ENCODE peak calls at places on chromosomes 11 and 22, in six cellular contexts. E is body of pancreas, W is iPS DF 6.9, T is neuronal stem cell, V is fibroblast of lung, M is choroid plexus epithelial cell. P is an unnamed sample.

GRCh38 chr11:8867035-8867434 is 44.0 kb upstream of the AKIP1 start:
- DNase-seq in E (no peak), W (no peak), T (no peak), V (peak; percentile 47), M (peak; percentile 33), P (no peak)

GRCh38 chr11:8060801-8061554 is 20.0 kb upstream of the TUB start:
- DNase-seq in E (no peak), W (no peak), T (no peak), V (peak; percentile 89), M (peak; percentile 65), P (peak; percentile 43)

GRCh38 chr11:6269994-6270393 is 10.4 kb downstream of the CCKBR start:
- DNase-seq in E (no peak), W (no peak), T (no peak), V (no peak), M (no peak), P (no peak)

GRCh38 chr22:22894740-22895731 is 7.4 kb downstream of the IGLL5 start:
- DNase-seq in E (no peak), W (no peak), T (no peak), V (no peak), M (no peak), P (no peak)

GRCh38 chr11:59273008-59273841 is 60.5 kb upstream of the MPEG1 start:
- DNase-seq in E (no peak), W (no peak), T (no peak), V (no peak), M (no peak), P (no peak)

GRCh38 chr11:89436071-89436470 is 55.1 kb downstream of the NOX4 start:
- DNase-seq in E (no peak), W (no peak), T (no peak), V (peak; percentile 53), M (peak; percentile 91), P (peak; percentile 23)

GRCh38 chr11:110948112-110948511 is 235.9 kb upstream of the ARHGAP20 start:
- DNase-seq in E (no peak), W (no peak), T (no peak), V (peak; percentile 31), M (peak; percentile 98), P (peak; percentile 46)

GRCh38 chr11:105589346-105589745 is 20.5 kb upstream of the GRIA4 start:
- DNase-seq in E (no peak), W (no peak), T (no peak), V (peak; percentile 56), M (peak; percentile 34), P (peak; percentile 64)

GRCh38 chr11:78318733-78319132 is 98.9 kb downstream of the GAB2 start:
- DNase-seq in E (no peak), W (no peak), T (peak; percentile 20), V (no peak), M (no peak), P (no peak)

GRCh38 chr22:43449205-43449830 is 37.5 kb downstream of the MPPED1 start:
- DNase-seq in E (no peak), W (no peak), T (no peak), V (no peak), M (no peak), P (no peak)

GRCh38 chr22:49205401-49205800 is 622.3 kb downstream of the BRD1 start:
- DNase-seq in E (no peak), W (no peak), T (no peak), V (no peak), M (no peak), P (no peak)

GRCh38 chr11:57316017-57316416 is 8.7 kb downstream of the TNKS1BP1 start:
- DNase-seq in E (no peak), W (no peak), T (no peak), V (no peak), M (no peak), P (no peak)

GRCh38 chr11:35270342-35270741 is 131.4 kb downstream of the CD44 start:
- DNase-seq in E (no peak), W (no peak), T (no peak), V (no peak), M (no peak), P (no peak)

GRCh38 chr11:19957301-19957985 is 202.8 kb downstream of the DBX1 start:
- DNase-seq in E (no peak), W (no peak), T (no peak), V (peak; percentile 48), M (no peak), P (no peak)

GRCh38 chr11:91700854-91701253 is 523.8 kb upstream of the FAT3 start:
- DNase-seq in E (no peak), W (no peak), T (no peak), V (no peak), M (no peak), P (no peak)

GRCh38 chr11:85809881-85810280 is 1.1 kb downstream of the SYTL2 start:
- DNase-seq in E (no peak), W (no peak), T (no peak), V (no peak), M (no peak), P (no peak)

GRCh38 chr11:133955945-133956421 is 785 bp downstream of the IGSF9B start:
- DNase-seq in E (no peak), W (no peak), T (no peak), V (no peak), M (no peak), P (no peak)

GRCh38 chr22:23387827-23388491 is 192.1 kb downstream of the IGLL1 start:
- DNase-seq in E (no peak), W (no peak), T (no peak), V (no peak), M (no peak), P (no peak)

GRCh38 chr11:66723693-66724092 is 5.3 kb downstream of the SPTBN2 start:
- DNase-seq in E (no peak), W (no peak), T (no peak), V (no peak), M (no peak), P (no peak)

GRCh38 chr11:2554338-2555240 is 109.8 kb downstream of the KCNQ1 start:
- DNase-seq in E (no peak), W (no peak), T (no peak), V (no peak), M (peak; percentile 17), P (no peak)

GRCh38 chr22:41933411-41934177 is 7.0 kb upstream of the TNFRSF13C start:
- DNase-seq in E (no peak), W (no peak), T (no peak), V (no peak), M (no peak), P (no peak)

GRCh38 chr11:37657645-37658044 is 1059.6 kb upstream of the RAG2 start:
- DNase-seq in E (no peak), W (no peak), T (no peak), V (peak; percentile 47), M (peak; percentile 64), P (peak; percentile 55)

GRCh38 chr11:118882489-118882888 is 1.2 kb upstream of the CXCR5 start:
- DNase-seq in E (no peak), W (no peak), T (no peak), V (no peak), M (no peak), P (no peak)

GRCh38 chr11:86134580-86135318 is 65.9 kb upstream of the PICALM start:
- DNase-seq in E (no peak), W (no peak), T (no peak), V (no peak), M (no peak), P (no peak)

GRCh38 chr11:115161876-115162275 is 342.3 kb downstream of the CADM1 start:
- DNase-seq in E (no peak), W (no peak), T (no peak), V (no peak), M (no peak), P (no peak)

GRCh38 chr22:31055322-31056159 is 25.6 kb upstream of the SMTN start:
- DNase-seq in E (peak; percentile 91), W (no peak), T (peak; percentile 26), V (peak; percentile 98), M (peak; percentile 99), P (peak; percentile 97)

GRCh38 chr22:38276161-38276560 is 3.4 kb upstream of the TMEM184B start:
- DNase-seq in E (no peak), W (no peak), T (no peak), V (no peak), M (no peak), P (no peak)

GRCh38 chr22:35452351-35452781 is 52.4 kb downstream of the MCM5 start:
- DNase-seq in E (peak; percentile 44), W (no peak), T (no peak), V (no peak), M (no peak), P (no peak)

GRCh38 chr22:43424865-43425630 is 13.2 kb downstream of the MPPED1 start:
- DNase-seq in E (no peak), W (no peak), T (no peak), V (no peak), M (no peak), P (no peak)

GRCh38 chr22:27213766-27214581 is 556.6 kb downstream of the MIAT start:
- DNase-seq in E (peak; percentile 37), W (no peak), T (no peak), V (peak; percentile 68), M (peak; percentile 93), P (peak; percentile 90)

GRCh38 chr22:24977370-24978230 is 25.1 kb downstream of the KIAA1671 start:
- DNase-seq in E (peak; percentile 45), W (no peak), T (no peak), V (no peak), M (peak; percentile 28), P (peak; percentile 53)

DNA sequence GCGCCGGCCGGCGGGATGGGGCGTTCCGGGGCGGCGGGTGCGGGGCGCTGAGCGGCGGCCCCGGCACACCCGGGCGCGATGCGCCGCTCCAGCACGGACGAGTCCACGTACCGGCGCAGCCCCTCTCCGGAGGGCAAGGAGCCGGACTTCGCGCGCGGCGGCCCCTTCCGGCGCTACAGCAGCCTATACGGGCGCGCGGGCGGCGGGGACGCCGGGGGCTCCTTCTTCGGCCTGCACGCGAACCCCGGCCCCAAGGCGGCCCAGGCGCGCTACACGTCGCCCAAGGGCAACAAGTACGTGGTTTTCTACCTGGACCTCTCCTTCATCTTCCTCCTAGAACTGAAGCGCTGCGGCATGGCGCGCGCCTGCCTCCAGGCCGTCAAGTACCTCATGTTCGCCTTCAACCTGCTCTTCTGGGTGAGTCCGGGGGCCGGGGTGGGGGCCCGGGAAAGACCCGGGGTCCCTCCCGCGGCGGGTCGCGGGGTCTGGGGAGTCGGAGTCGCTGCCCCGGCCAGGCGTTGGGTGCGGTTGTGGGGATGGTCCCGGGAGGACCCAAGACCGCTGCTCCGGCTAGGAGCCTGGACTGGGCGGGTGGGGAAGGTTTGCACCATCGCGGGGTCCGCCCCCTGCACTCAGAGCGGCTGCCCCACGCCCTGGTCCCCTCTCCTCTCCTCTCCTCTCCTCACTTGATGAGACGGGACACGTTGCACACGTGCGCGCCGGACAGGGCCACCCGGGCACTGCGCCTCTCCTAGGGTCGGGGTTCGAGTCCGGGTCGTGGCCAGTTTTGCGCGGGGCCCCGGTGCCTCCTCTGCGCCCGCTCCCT is 7.5 kb downstream of the TSPAN4 start:
- DNase-seq in E (no peak), W (no peak), T (no peak), V (no peak), M (no peak), P (no peak)
- H3K4me3 ChIP-seq in E (no peak overlapping the region), W (peak overlapping the region; percentile 57), T (peak overlapping the region; percentile 62), V (peak overlapping the region; percentile 21), M (peak overlapping the region; percentile 54), P (peak overlapping the region; percentile 44)

GRCh38 chr11:76669901-76670474 is 559 bp downstream of the LRRC32 start:
- DNase-seq in E (no peak), W (no peak), T (no peak), V (peak; percentile 89), M (peak; percentile 96), P (peak; percentile 65)
- H3K4me3 ChIP-seq in E (no peak overlapping the region), W (peak overlapping the region; percentile 49), T (peak overlapping the region; percentile 40), V (peak overlapping the region; percentile 57), M (peak overlapping the region; percentile 66), P (peak overlapping the region; percentile 37)

GRCh38 chr11:10476927-10477689 is 22.0 kb downstream of the AMPD3 start:
- DNase-seq in E (no peak), W (no peak), T (no peak), V (no peak), M (no peak), P (no peak)
- H3K4me3 ChIP-seq in E (no peak overlapping the region), W (no peak overlapping the region), T (no peak overlapping the region), V (no peak overlapping the region), M (no peak overlapping the region), P (no peak overlapping the region)

GRCh38 chr11:43723617-43724016 is 43.1 kb downstream of the HSD17B12 start:
- DNase-seq in E (no peak), W (no peak), T (no peak), V (no peak), M (peak; percentile 35), P (no peak)
- H3K4me3 ChIP-seq in E (no peak overlapping the region), W (no peak overlapping the region), T (no peak overlapping the region), V (no peak overlapping the region), M (no peak overlapping the region), P (no peak overlapping the region)

P was measured in astrocyte of the spinal cord.